ENCODE peak calls at places on chromosome 16, in six cellular contexts. D is tibial artery, H is cardiac muscle cell, O is IMR-90, F is upper lobe of right lung, X is fibroblast of lung. K is an unnamed sample.
A peak's percentile ranks its signal among the peaks of the same experiment; 100 is the strongest.

GRCh38 chr16:4015275-4015990 is 100.8 kb downstream of the ADCY9 start:
- DNase-seq in X (no peak), F (no peak), O (no peak), D (no peak), H (no peak), K (no peak)

GRCh38 chr16:78538919-78539318 is 439.5 kb downstream of the WWOX start:
- DNase-seq in F (no peak), H (no peak), O (no peak), D (no peak), X (no peak), K (no peak)

GRCh38 chr16:24845726-24846547 is at the start of gene SLC5A11:
- DNase-seq in D (no peak), H (no peak), X (no peak), O (no peak), F (no peak), K (no peak)

GRCh38 chr16:5007256-5007655 is 26.5 kb downstream of the NAGPA start:
- DNase-seq in X (no peak), D (no peak), O (no peak), F (no peak), H (no peak), K (peak; percentile 15)

GRCh38 chr16:5450435-5451104 is 353.0 kb upstream of the EEF2KMT start:
- DNase-seq in X (no peak), H (no peak), D (no peak), F (no peak), O (no peak), K (no peak)

GRCh38 chr16:56462064-56462796 is 10.9 kb downstream of the OGFOD1 start:
- DNase-seq in H (no peak), X (no peak), O (no peak), D (no peak), F (no peak), K (no peak)

GRCh38 chr16:28326881-28327610 is 34.7 kb downstream of the SBK1 start:
- DNase-seq in F (peak; percentile 79), D (peak; percentile 43), X (peak; percentile 42), O (peak; percentile 34), H (peak; percentile 63), K (peak; percentile 57)

GRCh38 chr16:79439866-79440265 is 160.7 kb downstream of the MAF start:
- DNase-seq in F (no peak), O (no peak), H (no peak), D (no peak), X (no peak), K (no peak)

GRCh38 chr16:30805370-30806169 is 18.6 kb upstream of the ZNF629 start:
- DNase-seq in D (peak; percentile 86), F (peak; percentile 95), H (peak; percentile 89), O (peak; percentile 74), X (peak; percentile 83), K (peak; percentile 93)

GRCh38 chr16:35201151-35201550 is 1741.7 kb downstream of the TP53TG3F start:
- DNase-seq in F (no peak), O (no peak), X (no peak), D (no peak), H (no peak), K (no peak)

GRCh38 chr16:11047057-11047456 is 102.7 kb downstream of the CLEC16A start:
- DNase-seq in X (peak; percentile 95), H (peak; percentile 71), D (no peak), O (peak; percentile 93), F (no peak), K (no peak)

GRCh38 chr16:55842369-55843104 is 9.6 kb upstream of the CES1 start:
- DNase-seq in H (peak; percentile 63), F (no peak), D (no peak), O (peak; percentile 45), X (peak; percentile 61), K (no peak)

GRCh38 chr16:59412275-59412841 is 678.2 kb upstream of the GOT2 start:
- DNase-seq in D (no peak), X (peak; percentile 30), H (no peak), O (peak; percentile 30), F (no peak), K (no peak)

GRCh38 chr16:1390239-1390638 is 24.3 kb downstream of the UNKL start:
- DNase-seq in O (no peak), X (no peak), F (no peak), H (no peak), D (no peak), K (no peak)

GRCh38 chr16:48292452-48292851 is 45.1 kb upstream of the ABCC11 start:
- DNase-seq in O (no peak), H (no peak), D (no peak), X (no peak), F (no peak), K (no peak)

GRCh38 chr16:77037696-77038347 is 153.2 kb upstream of the MON1B start:
- DNase-seq in H (no peak), X (no peak), D (no peak), O (no peak), F (no peak), K (no peak)

GRCh38 chr16:77574867-77575619 is 140.2 kb upstream of the ADAMTS18 start:
- DNase-seq in H (peak; percentile 71), D (no peak), X (no peak), F (no peak), O (no peak), K (no peak)

GRCh38 chr16:78098087-78098486 is 1.4 kb upstream of the WWOX start:
- DNase-seq in O (no peak), H (no peak), D (no peak), F (no peak), X (no peak), K (no peak)

GRCh38 chr16:4288148-4288921 is 15.5 kb upstream of the TFAP4 start:
- DNase-seq in D (peak; percentile 62), H (peak; percentile 61), X (peak; percentile 53), O (peak; percentile 82), F (peak; percentile 90), K (peak; percentile 88)

GRCh38 chr16:17459903-17460521 is 10.7 kb downstream of the XYLT1 start:
- DNase-seq in D (no peak), H (no peak), X (no peak), F (no peak), O (no peak), K (no peak)

GRCh38 chr16:82582971-82583370 is 43.8 kb upstream of the CDH13 start:
- DNase-seq in X (no peak), H (no peak), F (no peak), D (no peak), O (no peak), K (no peak)

GRCh38 chr16:10965440-10966039 is 21.2 kb downstream of the CLEC16A start:
- DNase-seq in D (no peak), F (no peak), O (no peak), X (no peak), H (no peak), K (no peak)

GRCh38 chr16:10611825-10612342 is 31.5 kb upstream of the EMP2 start:
- DNase-seq in O (no peak), F (no peak), X (no peak), D (no peak), H (no peak), K (no peak)

GRCh38 chr16:31397101-31397660 is 4.0 kb downstream of the ITGAD start:
- DNase-seq in F (no peak), X (no peak), H (no peak), O (no peak), D (no peak), K (no peak)

GRCh38 chr16:55021595-55022475 is 91.2 kb downstream of the IRX5 start:
- DNase-seq in H (peak; percentile 65), O (no peak), X (no peak), D (no peak), F (no peak), K (no peak)

GRCh38 chr16:87681990-87682570 is 79.8 kb downstream of the JPH3 start:
- DNase-seq in H (peak; percentile 78), X (peak; percentile 68), D (no peak), O (peak; percentile 78), F (no peak), K (no peak)

GRCh38 chr16:71426880-71427615 is 14.8 kb downstream of the TLE7 start:
- DNase-seq in D (no peak), X (no peak), O (no peak), F (no peak), H (no peak), K (no peak)

GRCh38 chr16:71423865-71424264 is 18.0 kb downstream of the TLE7 start:
- DNase-seq in O (no peak), D (no peak), X (no peak), F (peak; percentile 10), H (no peak), K (no peak)

GRCh38 chr16:71424626-71425025 is 17.2 kb downstream of the TLE7 start:
- DNase-seq in X (no peak), D (no peak), F (peak; percentile 26), O (no peak), H (no peak), K (no peak)

GRCh38 chr16:71426069-71426879 is 15.6 kb downstream of the TLE7 start:
- DNase-seq in D (no peak), O (peak; percentile 90), F (peak; percentile 57), H (peak; percentile 80), X (peak; percentile 84), K (no peak)

DNA sequence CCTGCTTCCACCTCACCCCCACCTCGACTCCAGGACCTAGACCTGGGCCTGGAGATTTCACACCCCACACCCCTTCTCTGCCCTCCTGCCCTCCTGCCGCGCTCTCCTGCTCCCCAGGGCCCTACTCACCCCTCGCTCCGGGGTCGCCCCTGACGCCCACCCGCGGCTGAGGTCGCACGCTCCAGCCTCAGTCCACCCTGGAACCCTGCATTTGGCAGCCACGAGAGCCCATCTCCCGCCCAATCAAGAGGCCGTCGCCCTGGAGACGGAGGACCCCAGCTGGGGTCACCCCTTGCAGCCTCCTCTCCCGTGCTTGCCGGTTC is 16.1 kb downstream of the TLE7 start:
- DNase-seq in O (no peak), D (no peak), H (no peak), F (no peak), X (no peak), K (no peak)
- H3K9me3 ChIP-seq in O (no peaks in the 10 kb centered on the region), D (no peaks in the 10 kb centered on the region), H (no peaks in the 10 kb centered on the region), F (no peaks in the 10 kb centered on the region), X (no peaks in the 10 kb centered on the region), K (no peaks in the 10 kb centered on the region)

GRCh38 chr16:8861563-8862308 is 7.1 kb downstream of the CARHSP1 start:
- DNase-seq in H (no peak), F (no peak), D (no peak), X (no peak), O (no peak), K (peak; percentile 39)
- H3K27ac ChIP-seq in H (no peak overlapping the region), F (peak overlapping the region; percentile 59), D (no peak overlapping the region), X (no peak overlapping the region), O (peak overlapping the region; percentile 3), K (peak overlapping the region; percentile 73)

GRCh38 chr16:72149676-72150464 is 22.1 kb downstream of the PMFBP1 start:
- DNase-seq in H (no peak), O (no peak), X (no peak), D (no peak), F (no peak), K (no peak)
- TF ChIP-seq CTCF in H (no peak), O (no peak), X (no peak), D (no peak), F (no peak), K (no peak)

GRCh38 chr16:15973460-15973859 is 24.0 kb downstream of the ABCC1 start:
- DNase-seq in H (peak; percentile 27), D (no peak), X (no peak), F (no peak), O (peak; percentile 62), K (no peak)

GRCh38 chr16:15975172-15975571 is 25.8 kb downstream of the ABCC1 start:
- DNase-seq in H (peak; percentile 57), F (no peak), O (no peak), X (no peak), D (peak; percentile 53), K (no peak)

GRCh38 chr16:15976225-15976812 is 26.9 kb downstream of the ABCC1 start:
- DNase-seq in F (no peak), X (no peak), H (no peak), O (no peak), D (no peak), K (no peak)

GRCh38 chr16:15972046-15972868 is 22.8 kb downstream of the ABCC1 start:
- DNase-seq in H (no peak), X (no peak), F (no peak), D (no peak), O (peak; percentile 67), K (no peak)

GRCh38 chr16:15973997-15974396 is 24.6 kb downstream of the ABCC1 start:
- DNase-seq in D (no peak), H (no peak), X (no peak), O (no peak), F (no peak), K (no peak)
- H3K9me3 ChIP-seq in D (no peaks in the 10 kb centered on the region), H (no peaks in the 10 kb centered on the region), X (no peaks in the 10 kb centered on the region), O (peaks cover 3% of the 10 kb centered on the region), F (no peaks in the 10 kb centered on the region), K (peaks cover 7% of the 10 kb centered on the region)